ENCODE peak calls at places on chromosomes 3 and 15, in five cellular contexts. One of them, this sample, is unnamed.

GRCh38 chr15:77037475-77038209 is 33.3 kb downstream of the TSPAN3 start:
- DNase-seq in NT2/D1: no peak
- DNase-seq in HepG2: no peak
- DNase-seq in GM12878: no peak
- DNase-seq in H1: no peak
- DNase-seq in this sample: no peak

GRCh38 chr3:64316971-64317370 is 91.7 kb upstream of the PRICKLE2 start:
- DNase-seq in NT2/D1: no peak
- DNase-seq in HepG2: no peak
- DNase-seq in GM12878: no peak
- DNase-seq in H1: no peak
- DNase-seq in this sample: no peak

GRCh38 chr3:25144430-25144829 is 283.6 kb upstream of the RARB start:
- DNase-seq in NT2/D1: no peak
- DNase-seq in HepG2: no peak
- DNase-seq in GM12878: no peak
- DNase-seq in H1: no peak
- DNase-seq in this sample: no peak

GRCh38 chr3:110579841-110580550 is 491.6 kb upstream of the NECTIN3 start:
- DNase-seq in NT2/D1: no peak
- DNase-seq in HepG2: no peak
- DNase-seq in GM12878: no peak
- DNase-seq in H1: no peak
- DNase-seq in this sample: no peak

GRCh38 chr15:62896969-62897486 is 145.5 kb upstream of the TPM1 start:
- DNase-seq in NT2/D1: no peak
- DNase-seq in HepG2: peak; percentile 93
- DNase-seq in GM12878: no peak
- DNase-seq in H1: no peak
- DNase-seq in this sample: no peak

GRCh38 chr15:73265536-73266153 is 103.1 kb downstream of the HCN4 start:
- DNase-seq in NT2/D1: peak; percentile 48
- DNase-seq in HepG2: peak; percentile 52
- DNase-seq in GM12878: no peak
- DNase-seq in H1: no peak
- DNase-seq in this sample: peak; percentile 67

GRCh38 chr3:49004352-49005297 is 2.6 kb upstream of the WDR6 start:
- DNase-seq in NT2/D1: no peak
- DNase-seq in HepG2: peak; percentile 48
- DNase-seq in GM12878: no peak
- DNase-seq in H1: no peak
- DNase-seq in this sample: no peak

GRCh38 chr3:5891721-5892120 is 704.2 kb downstream of the EDEM1 start:
- DNase-seq in NT2/D1: no peak
- DNase-seq in HepG2: no peak
- DNase-seq in GM12878: no peak
- DNase-seq in H1: no peak
- DNase-seq in this sample: no peak

GRCh38 chr3:121707531-121708273 is 41.8 kb downstream of the GOLGB1 start:
- DNase-seq in NT2/D1: no peak
- DNase-seq in HepG2: no peak
- DNase-seq in GM12878: no peak
- DNase-seq in H1: no peak
- DNase-seq in this sample: no peak

GRCh38 chr3:144564011-144564410 is 592.4 kb downstream of the DIPK2A start:
- DNase-seq in NT2/D1: no peak
- DNase-seq in HepG2: no peak
- DNase-seq in GM12878: no peak
- DNase-seq in H1: no peak
- DNase-seq in this sample: no peak

GRCh38 chr3:49617390-49618013 is 56.6 kb upstream of the APEH start:
- DNase-seq in NT2/D1: no peak
- DNase-seq in HepG2: no peak
- DNase-seq in GM12878: no peak
- DNase-seq in H1: no peak
- DNase-seq in this sample: no peak

GRCh38 chr3:43707998-43708397 is 17.3 kb downstream of the ABHD5 start:
- DNase-seq in NT2/D1: no peak
- DNase-seq in HepG2: peak; percentile 43
- DNase-seq in GM12878: no peak
- DNase-seq in H1: no peak
- DNase-seq in this sample: no peak

GRCh38 chr3:4999626-5000184 is 20.5 kb downstream of the BHLHE40 start:
- DNase-seq in NT2/D1: no peak
- DNase-seq in HepG2: no peak
- DNase-seq in GM12878: no peak
- DNase-seq in H1: no peak
- DNase-seq in this sample: no peak

GRCh38 chr15:74220475-74221248 is 15.5 kb upstream of the CCDC33 start:
- DNase-seq in NT2/D1: no peak
- DNase-seq in HepG2: no peak
- DNase-seq in GM12878: no peak
- DNase-seq in H1: no peak
- DNase-seq in this sample: no peak

GRCh38 chr3:141686477-141687280 is 51.4 kb upstream of the RNF7 start:
- DNase-seq in NT2/D1: no peak
- DNase-seq in HepG2: peak; percentile 46
- DNase-seq in GM12878: no peak
- DNase-seq in H1: no peak
- DNase-seq in this sample: no peak

GRCh38 chr3:168951884-168952283 is 711.6 kb downstream of the MECOM start:
- DNase-seq in NT2/D1: no peak
- DNase-seq in HepG2: no peak
- DNase-seq in GM12878: no peak
- DNase-seq in H1: no peak
- DNase-seq in this sample: no peak

GRCh38 chr3:184391266-184391665 is 11.4 kb downstream of the CHRD start:
- DNase-seq in NT2/D1: no peak
- DNase-seq in HepG2: no peak
- DNase-seq in GM12878: no peak
- DNase-seq in H1: no peak
- DNase-seq in this sample: no peak

GRCh38 chr3:129827765-129828164 is 65.7 kb downstream of the TMCC1 start:
- DNase-seq in NT2/D1: no peak
- DNase-seq in HepG2: no peak
- DNase-seq in GM12878: peak; percentile 13
- DNase-seq in H1: no peak
- DNase-seq in this sample: no peak

GRCh38 chr15:70264014-70264492 is 166.3 kb upstream of the TLE3 start:
- DNase-seq in NT2/D1: no peak
- DNase-seq in HepG2: no peak
- DNase-seq in GM12878: no peak
- DNase-seq in H1: no peak
- DNase-seq in this sample: no peak

GRCh38 chr15:39195988-39196486 is 384.8 kb upstream of the THBS1 start:
- DNase-seq in NT2/D1: no peak
- DNase-seq in HepG2: no peak
- DNase-seq in GM12878: no peak
- DNase-seq in H1: no peak
- DNase-seq in this sample: no peak

GRCh38 chr3:145089337-145089736 is 1071.6 kb downstream of the PLOD2 start:
- DNase-seq in NT2/D1: no peak
- DNase-seq in HepG2: no peak
- DNase-seq in GM12878: no peak
- DNase-seq in H1: no peak
- DNase-seq in this sample: no peak

GRCh38 chr15:64251121-64251520 is 88.3 kb upstream of the PPIB start:
- DNase-seq in NT2/D1: no peak
- DNase-seq in HepG2: no peak
- DNase-seq in GM12878: no peak
- DNase-seq in H1: no peak
- DNase-seq in this sample: no peak

GRCh38 chr3:154151969-154152368 is 30.8 kb downstream of the ARHGEF26 start:
- DNase-seq in NT2/D1: no peak
- DNase-seq in HepG2: no peak
- DNase-seq in GM12878: no peak
- DNase-seq in H1: no peak
- DNase-seq in this sample: no peak

GRCh38 chr15:41417418-41417811 is 520 bp downstream of the RTF1 start:
- DNase-seq in NT2/D1: no peak
- DNase-seq in HepG2: no peak
- DNase-seq in GM12878: no peak
- DNase-seq in H1: no peak
- DNase-seq in this sample: no peak

GRCh38 chr15:31871887-31872281 is 158.4 kb upstream of the CHRNA7 start:
- DNase-seq in NT2/D1: no peak
- DNase-seq in HepG2: no peak
- DNase-seq in GM12878: no peak
- DNase-seq in H1: no peak
- DNase-seq in this sample: no peak

GRCh38 chr15:41950505-41950904 is 21.9 kb downstream of the EHD4 start:
- DNase-seq in NT2/D1: no peak
- DNase-seq in HepG2: no peak
- DNase-seq in GM12878: no peak
- DNase-seq in H1: no peak
- DNase-seq in this sample: no peak

GRCh38 chr3:143511174-143511879 is 336.9 kb downstream of the SLC9A9 start:
- DNase-seq in NT2/D1: no peak
- DNase-seq in HepG2: no peak
- DNase-seq in GM12878: no peak
- DNase-seq in H1: no peak
- DNase-seq in this sample: no peak

GRCh38 chr3:181770296-181770695 is 58.6 kb downstream of the SOX2 start:
- DNase-seq in NT2/D1: no peak
- DNase-seq in HepG2: no peak
- DNase-seq in GM12878: no peak
- DNase-seq in H1: no peak
- DNase-seq in this sample: no peak

DNA sequence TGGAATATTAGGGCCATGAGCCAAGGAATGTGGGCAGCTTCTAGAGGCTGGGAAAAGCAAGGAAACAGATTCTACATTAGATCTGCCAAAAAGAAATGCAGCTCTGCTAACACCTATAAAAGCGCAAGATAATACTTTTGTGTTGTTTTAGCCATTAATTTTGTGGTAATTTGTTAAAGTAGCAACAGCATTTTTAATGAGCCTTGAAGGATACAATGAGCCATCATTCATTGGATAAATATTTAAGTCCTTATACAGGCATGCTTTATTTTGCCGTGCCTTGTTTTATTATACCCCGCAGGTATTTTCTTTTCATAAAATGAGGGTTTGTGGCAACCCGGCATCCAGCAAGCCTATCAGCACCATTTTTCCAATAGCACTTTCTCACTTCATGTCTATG is 15.0 kb downstream of the ARL14 start:
- DNase-seq in NT2/D1: no peak
- DNase-seq in HepG2: no peak
- DNase-seq in GM12878: no peak
- DNase-seq in H1: no peak
- DNase-seq in this sample: no peak
- TF ChIP-seq SUZ12 in NT2/D1: no peak
- TF ChIP-seq SUZ12 in HepG2: no peak
- TF ChIP-seq SUZ12 in GM12878: no peak
- TF ChIP-seq SUZ12 in H1: no peak
- TF ChIP-seq SUZ12 in this sample: no peak

DNA sequence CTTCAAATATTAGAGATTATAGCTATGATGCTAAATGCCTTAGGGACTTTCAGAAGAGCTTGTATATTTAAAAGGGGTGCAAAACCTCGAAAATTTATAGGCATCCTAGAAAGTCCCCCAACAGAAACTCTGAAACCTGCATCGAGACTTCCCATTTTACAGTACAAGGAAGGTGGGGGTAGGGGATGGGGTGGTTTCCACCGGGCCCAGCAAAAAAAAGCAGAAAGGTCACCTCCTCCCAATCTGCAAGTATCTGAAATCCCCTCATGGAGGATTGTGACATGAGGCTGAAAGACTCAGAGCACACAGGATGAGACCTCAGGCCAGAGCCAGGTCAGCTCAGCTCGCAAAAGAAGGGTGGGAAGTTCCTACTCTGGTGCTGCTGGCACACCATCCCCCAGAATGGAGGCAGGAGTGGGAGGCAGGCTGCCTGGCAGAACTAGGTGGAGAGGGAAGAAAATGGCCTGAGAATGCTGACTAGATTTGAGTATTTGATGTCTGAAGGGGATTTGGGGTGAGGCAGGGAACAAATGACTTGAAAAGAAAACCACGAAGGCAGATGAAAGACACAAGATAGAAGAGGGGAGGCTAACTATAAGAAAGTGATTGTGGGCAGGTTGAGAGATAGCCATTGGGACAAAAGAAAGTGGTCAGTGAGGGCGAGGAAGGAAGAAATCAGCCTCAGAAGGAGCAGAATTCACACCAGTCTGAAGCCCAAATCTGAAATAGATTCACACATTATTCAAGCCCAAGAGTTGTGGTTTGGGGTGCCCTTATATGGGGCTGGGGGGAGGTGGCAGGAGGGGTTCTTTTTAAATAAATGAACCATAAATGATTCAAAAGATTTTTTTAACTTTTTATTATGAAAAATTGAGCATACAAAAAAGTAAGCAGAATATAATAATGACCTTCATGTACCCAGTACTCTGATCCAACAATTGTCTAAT is 22.5 kb upstream of the TSC22D2 start:
- DNase-seq in NT2/D1: no peak
- DNase-seq in HepG2: no peak
- DNase-seq in GM12878: peak; percentile 75
- DNase-seq in H1: no peak
- DNase-seq in this sample: no peak
- TF ChIP-seq SUZ12 in NT2/D1: no peak
- TF ChIP-seq SUZ12 in HepG2: no peak
- TF ChIP-seq SUZ12 in GM12878: no peak
- TF ChIP-seq SUZ12 in H1: no peak
- TF ChIP-seq SUZ12 in this sample: no peak

GRCh38 chr3:57727096-57727495 is 29.0 kb upstream of the SLMAP start:
- DNase-seq in NT2/D1: no peak
- DNase-seq in HepG2: no peak
- DNase-seq in GM12878: no peak
- DNase-seq in H1: no peak
- DNase-seq in this sample: no peak
- TF ChIP-seq SUZ12 in NT2/D1: no peak
- TF ChIP-seq SUZ12 in HepG2: no peak
- TF ChIP-seq SUZ12 in GM12878: no peak
- TF ChIP-seq SUZ12 in H1: no peak
- TF ChIP-seq SUZ12 in this sample: no peak

GRCh38 chr3:107846282-107846852 is 244.5 kb downstream of the CD47 start:
- DNase-seq in NT2/D1: peak; percentile 72
- DNase-seq in HepG2: peak; percentile 47
- DNase-seq in GM12878: no peak
- DNase-seq in H1: peak; percentile 57
- DNase-seq in this sample: peak; percentile 77

GRCh38 chr3:107845355-107846281 is 245.2 kb downstream of the CD47 start:
- DNase-seq in NT2/D1: no peak
- DNase-seq in HepG2: no peak
- DNase-seq in GM12878: no peak
- DNase-seq in H1: no peak
- DNase-seq in this sample: no peak

GRCh38 chr3:107850681-107851080 is 240.2 kb downstream of the CD47 start:
- DNase-seq in NT2/D1: no peak
- DNase-seq in HepG2: peak; percentile 57
- DNase-seq in GM12878: no peak
- DNase-seq in H1: no peak
- DNase-seq in this sample: no peak

GRCh38 chr3:107848516-107848915 is 242.3 kb downstream of the CD47 start:
- DNase-seq in NT2/D1: no peak
- DNase-seq in HepG2: no peak
- DNase-seq in GM12878: no peak
- DNase-seq in H1: no peak
- DNase-seq in this sample: no peak

GRCh38 chr3:107847791-107848190 is 243.0 kb downstream of the CD47 start:
- DNase-seq in NT2/D1: no peak
- DNase-seq in HepG2: no peak
- DNase-seq in GM12878: no peak
- DNase-seq in H1: no peak
- DNase-seq in this sample: no peak
- TF ChIP-seq SUZ12 in NT2/D1: no peak
- TF ChIP-seq SUZ12 in HepG2: no peak
- TF ChIP-seq SUZ12 in GM12878: no peak
- TF ChIP-seq SUZ12 in H1: no peak
- TF ChIP-seq SUZ12 in this sample: no peak

This sample was measured in HEK293T.